ENCODE peak calls at places on chromosomes 2 and 18, in seven cellular contexts. M, Y, N, B, G, R and H are unnamed samples.

GRCh38 chr18:79644006-79644665 is 35.5 kb upstream of the CTDP1 start:
- DNase-seq in B (no peak), G (peak), R (peak), Y (peak), N (peak), M (peak), H (peak)

GRCh38 chr2:146246734-146247523 is 1597.9 kb upstream of the ACVR2A start:
- DNase-seq in N (no peak), M (no peak), G (no peak), Y (no peak), R (no peak), B (no peak), H (no peak)

GRCh38 chr18:59021500-59021899 is 118.2 kb upstream of the SEC11C start:
- DNase-seq in M (no peak), N (no peak), G (peak), B (no peak), R (no peak), Y (no peak), H (no peak)

GRCh38 chr2:210072922-210073509 is 70.6 kb downstream of the RPE start:
- DNase-seq in Y (peak), G (no peak), B (no peak), N (peak), R (no peak), M (no peak), H (peak)

GRCh38 chr2:42328148-42328833 is 32.7 kb downstream of the COX7A2L start:
- DNase-seq in G (no peak), Y (no peak), B (no peak), R (no peak), N (peak), M (no peak), H (no peak)

GRCh38 chr2:142878061-142878741 is 737 bp downstream of the KYNU start:
- DNase-seq in R (no peak), N (no peak), B (no peak), Y (no peak), M (no peak), G (no peak), H (no peak)

GRCh38 chr2:165163771-165164170 is 40.1 kb downstream of the SCN3A start:
- DNase-seq in Y (no peak), R (no peak), B (no peak), M (no peak), G (no peak), N (no peak), H (no peak)

GRCh38 chr2:69720404-69720803 is 21.5 kb upstream of the ANXA4 start:
- DNase-seq in G (no peak), R (no peak), B (no peak), Y (no peak), N (peak), M (no peak), H (no peak)

GRCh38 chr2:223930002-223930976 is 14.8 kb downstream of the WDFY1 start:
- DNase-seq in R (peak), M (peak), N (no peak), G (peak), Y (peak), B (no peak), H (no peak)

GRCh38 chr2:228592925-228593324 is 411.4 kb upstream of the SPHKAP start:
- DNase-seq in Y (no peak), M (no peak), B (no peak), N (no peak), R (no peak), G (no peak), H (no peak)

GRCh38 chr2:170771049-170771937 is 1.1 kb downstream of the ERICH2 start:
- DNase-seq in M (no peak), R (no peak), N (no peak), B (no peak), G (no peak), Y (no peak), H (no peak)
- H3K27ac ChIP-seq in M (peak), R (peak), N (no peak), B (peak), G (no peak), Y (no peak), H (no peak)

DNA sequence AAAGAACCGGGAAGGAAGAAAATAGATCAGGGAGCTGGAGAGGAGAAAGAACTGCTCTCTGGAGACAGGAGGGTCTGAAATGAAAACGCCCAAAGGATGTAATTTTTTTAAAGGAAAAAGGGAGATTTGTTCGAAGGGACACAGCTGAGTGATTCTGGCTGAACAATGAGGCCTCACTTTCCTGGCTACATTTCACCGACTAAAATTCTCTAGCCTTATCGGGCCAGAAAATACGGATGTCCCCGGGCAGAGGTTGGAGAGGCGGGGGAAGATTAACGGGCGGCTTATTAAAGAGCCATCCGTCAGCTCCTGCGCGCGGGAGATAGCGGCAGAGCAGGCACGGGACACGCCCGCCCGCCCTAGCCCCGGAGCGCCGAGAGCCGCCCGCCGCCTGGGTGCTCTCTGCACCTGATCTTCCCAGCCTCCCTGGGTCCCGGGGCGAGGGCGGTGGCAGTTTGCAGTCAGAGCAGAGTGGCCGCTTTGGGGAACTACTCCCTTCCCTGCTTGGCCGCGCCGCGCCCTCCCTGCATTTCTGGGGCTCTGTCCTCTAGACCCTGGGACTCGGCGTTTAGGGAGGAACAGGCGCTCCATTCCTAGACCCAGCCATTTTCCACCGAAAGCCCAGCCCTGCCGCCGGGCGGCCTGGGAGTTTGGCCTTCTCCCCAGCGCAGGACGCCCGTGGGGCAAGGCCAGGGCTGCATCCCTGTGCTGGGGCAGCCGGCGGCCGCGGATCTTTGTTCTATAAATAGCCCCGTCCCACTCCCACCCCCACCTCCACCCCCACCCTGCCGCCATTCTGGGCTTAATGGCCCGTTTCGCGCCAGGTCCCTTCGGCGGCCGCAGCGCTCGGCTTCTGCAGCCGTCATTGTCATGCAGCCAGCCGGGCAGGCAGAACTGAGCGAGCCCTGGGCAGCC is 6.5 kb downstream of the GAD1 start:
- DNase-seq in G (peak), M (no peak), Y (peak), R (no peak), N (no peak), B (no peak), H (no peak)
- H3K4me3 ChIP-seq in G (no peak), M (peak), Y (no peak), R (peak), N (no peak), B (peak), H (no peak)

GRCh38 chr18:76620326-76620813 is 125.3 kb upstream of the ZNF516 start:
- DNase-seq in Y (peak), N (peak), B (no peak), R (peak), M (peak), G (peak), H (no peak)
- TF ChIP-seq CTCF in Y (peak), N (peak), B (peak), R (peak), M (peak), G (peak), H (no peak)

GRCh38 chr18:37394610-37394965 is 171.0 kb downstream of the CELF4 start:
- DNase-seq in M (no peak), R (no peak), Y (no peak), G (no peak), B (no peak), N (no peak), H (no peak)
- H3K27ac ChIP-seq in M (peak), R (no peak), Y (no peak), G (no peak), B (no peak), N (no peak), H (no peak)

GRCh38 chr2:179455824-179456223 is 191.2 kb upstream of the SESTD1 start:
- DNase-seq in M (no peak), R (no peak), N (no peak), Y (no peak), B (no peak), G (no peak), H (no peak)

GRCh38 chr2:179449010-179449409 is 184.4 kb upstream of the SESTD1 start:
- DNase-seq in N (no peak), R (no peak), B (no peak), G (no peak), Y (no peak), M (no peak), H (no peak)

GRCh38 chr2:179460530-179460929 is 195.9 kb upstream of the SESTD1 start:
- DNase-seq in M (no peak), N (no peak), B (no peak), R (peak), G (no peak), Y (no peak), H (no peak)

GRCh38 chr2:179460101-179460500 is 195.5 kb upstream of the SESTD1 start:
- DNase-seq in N (no peak), Y (no peak), R (no peak), M (no peak), B (no peak), G (no peak), H (no peak)

GRCh38 chr2:179454443-179455218 is 190.0 kb upstream of the SESTD1 start:
- DNase-seq in N (no peak), B (no peak), G (no peak), Y (no peak), R (no peak), M (no peak), H (no peak)
- H3K4me3 ChIP-seq in N (no peak), B (no peak), G (no peak), Y (no peak), R (no peak), M (no peak), H (no peak)